ENCODE peak calls at places on chromosomes 3 and 15, in six cellular contexts. R is IMR-90, I is sigmoid colon, Y is neural crest cell, H is fibroblast of mammary gland, L is GM23338. E is an unnamed sample.

GRCh38 chr3:100073555-100074307 is 40.6 kb downstream of the FILIP1L start:
- DNase-seq in I (peak), R (peak), Y (peak), L (peak), H (peak), E (peak)

GRCh38 chr3:94115482-94115881 is 52.6 kb downstream of the NSUN3 start:
- DNase-seq in I (no peak), R (peak), H (peak), L (peak), Y (peak), E (no peak)

GRCh38 chr3:54120657-54121403 is 1.5 kb upstream of the CACNA2D3 start:
- DNase-seq in R (no peak), I (peak), L (peak), Y (no peak), H (no peak), E (peak)

GRCh38 chr15:87752250-87752951 is 504.1 kb downstream of the NTRK3 start:
- DNase-seq in R (peak), Y (no peak), I (no peak), L (no peak), H (peak), E (no peak)

GRCh38 chr3:46110701-46111493 is 83.6 kb upstream of the XCR1 start:
- DNase-seq in I (no peak), L (peak), R (peak), Y (no peak), H (peak), E (peak)

GRCh38 chr15:79007066-79007465 is 62.2 kb upstream of the CTSH start:
- DNase-seq in H (peak), L (peak), R (peak), I (no peak), Y (peak), E (peak)

GRCh38 chr15:101020451-101020850 is 101.3 kb downstream of the LRRK1 start:
- DNase-seq in R (no peak), L (no peak), I (no peak), H (no peak), Y (no peak), E (no peak)

GRCh38 chr15:67080118-67080899 is 14.9 kb downstream of the SMAD3 start:
- DNase-seq in R (peak), L (no peak), H (peak), I (no peak), Y (no peak), E (no peak)

GRCh38 chr15:100832178-100832942 is 47.3 kb upstream of the ALDH1A3 start:
- DNase-seq in I (no peak), L (no peak), H (no peak), Y (no peak), R (no peak), E (peak)

GRCh38 chr15:38062679-38063078 is 128.2 kb downstream of the TMCO5A start:
- DNase-seq in H (peak), R (no peak), Y (no peak), L (no peak), I (no peak), E (no peak)

GRCh38 chr3:42161050-42161935 is 70.1 kb downstream of the TRAK1 start:
- DNase-seq in I (peak), L (peak), R (peak), H (peak), Y (no peak), E (no peak)

GRCh38 chr3:120162400-120162799 is 68.2 kb upstream of the GSK3B start:
- DNase-seq in Y (no peak), I (no peak), L (no peak), R (peak), H (peak), E (no peak)

GRCh38 chr15:63908986-63909385 is 75.2 kb upstream of the HERC1 start:
- DNase-seq in H (peak), L (no peak), R (peak), I (no peak), Y (no peak), E (no peak)

GRCh38 chr3:32959370-32959769 is 7.9 kb downstream of the CCR4 start:
- DNase-seq in I (no peak), R (no peak), H (no peak), Y (no peak), L (peak), E (no peak)

GRCh38 chr15:57559875-57560274 is 31.8 kb upstream of the MYZAP start:
- DNase-seq in R (no peak), H (peak), I (no peak), L (peak), Y (peak), E (peak)

GRCh38 chr3:127697531-127698240 is 24.9 kb downstream of the ABTB1 start:
- DNase-seq in R (peak), I (peak), Y (peak), H (peak), L (peak), E (peak)

GRCh38 chr3:114873590-114873989 is 273.5 kb downstream of the ZBTB20 start:
- DNase-seq in Y (no peak), R (no peak), I (no peak), L (no peak), H (no peak), E (no peak)

GRCh38 chr3:72692959-72693518 is 155.2 kb downstream of the SHQ1 start:
- DNase-seq in Y (no peak), L (peak), R (no peak), H (no peak), I (no peak), E (no peak)

GRCh38 chr3:11956781-11957180 is 47.4 kb upstream of the SYN2 start:
- DNase-seq in L (no peak), I (no peak), H (no peak), Y (no peak), R (no peak), E (no peak)

GRCh38 chr3:190092250-190092649 is 28.4 kb downstream of the P3H2 start:
- DNase-seq in I (no peak), H (peak), L (no peak), Y (no peak), R (peak), E (peak)

GRCh38 chr3:81643721-81644120 is 117.7 kb downstream of the GBE1 start:
- DNase-seq in L (peak), H (peak), Y (no peak), R (peak), I (no peak), E (peak)

GRCh38 chr3:188230962-188231361 is 77.0 kb downstream of the LPP start:
- DNase-seq in R (peak), Y (no peak), I (peak), H (peak), L (no peak), E (no peak)

GRCh38 chr15:65634381-65634780 is 12.6 kb downstream of the SLC24A1 start:
- DNase-seq in R (no peak), I (no peak), H (peak), L (no peak), Y (no peak), E (no peak)

GRCh38 chr15:74274485-74275038 is 38.4 kb downstream of the CCDC33 start:
- DNase-seq in R (no peak), H (no peak), Y (no peak), L (no peak), I (no peak), E (no peak)

GRCh38 chr3:169658311-169658931 is 5.1 kb downstream of the MECOM start:
- DNase-seq in Y (no peak), L (peak), R (peak), H (no peak), I (no peak), E (no peak)

GRCh38 chr15:54082836-54083492 is 104.7 kb downstream of the UNC13C start:
- DNase-seq in I (no peak), R (peak), H (peak), Y (peak), L (peak), E (peak)

DNA sequence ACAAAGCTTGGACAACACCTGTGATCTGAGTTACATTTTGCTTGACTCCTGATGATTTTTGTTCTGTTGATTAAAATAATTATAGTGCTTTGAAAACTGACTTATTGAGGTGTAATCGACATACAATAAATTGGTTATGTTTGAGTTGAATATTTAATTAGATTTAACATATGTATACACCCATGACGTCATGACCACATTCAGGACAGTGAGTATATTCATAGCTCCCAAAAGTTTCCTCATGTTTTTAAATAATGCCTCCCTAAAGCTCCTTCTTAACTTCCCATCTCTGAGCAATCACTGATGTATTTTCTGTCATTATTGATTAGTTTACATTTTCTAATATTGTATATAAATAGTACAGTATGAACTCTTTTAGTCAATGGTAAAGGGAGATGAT is 801.2 kb downstream of the PDCD6IP start:
- DNase-seq in H (no peak), I (no peak), Y (no peak), L (no peak), R (no peak), E (no peak)
- TF ChIP-seq CTCF in H (no peak), I (no peak), Y (no peak), L (no peak), R (no peak), E (no peak)

GRCh38 chr15:99253381-99254090 is 2.3 kb downstream of the LRRC28 start:
- DNase-seq in I (no peak), H (peak), R (peak), L (no peak), Y (no peak), E (no peak)
- TF ChIP-seq CTCF in I (no peak), H (peak), R (no peak), L (no peak), Y (no peak), E (no peak)

GRCh38 chr3:195237981-195238625 is 32.9 kb downstream of the XXYLT1 start:
- DNase-seq in I (peak), Y (no peak), H (no peak), R (no peak), L (no peak), E (no peak)

GRCh38 chr3:195240171-195240701 is 30.7 kb downstream of the XXYLT1 start:
- DNase-seq in I (peak), H (no peak), Y (no peak), L (no peak), R (no peak), E (no peak)

GRCh38 chr3:195239121-195239520 is 31.8 kb downstream of the XXYLT1 start:
- DNase-seq in R (no peak), H (no peak), I (no peak), L (no peak), Y (no peak), E (no peak)

GRCh38 chr3:195236801-195237570 is 34.0 kb downstream of the XXYLT1 start:
- DNase-seq in L (no peak), Y (no peak), I (peak), H (no peak), R (no peak), E (no peak)

GRCh38 chr3:195238626-195239118 is 32.3 kb downstream of the XXYLT1 start:
- DNase-seq in H (peak), R (peak), Y (no peak), L (no peak), I (peak), E (no peak)
- TF ChIP-seq CTCF in H (no peak), R (no peak), Y (no peak), L (no peak), I (no peak), E (no peak)

DNA sequence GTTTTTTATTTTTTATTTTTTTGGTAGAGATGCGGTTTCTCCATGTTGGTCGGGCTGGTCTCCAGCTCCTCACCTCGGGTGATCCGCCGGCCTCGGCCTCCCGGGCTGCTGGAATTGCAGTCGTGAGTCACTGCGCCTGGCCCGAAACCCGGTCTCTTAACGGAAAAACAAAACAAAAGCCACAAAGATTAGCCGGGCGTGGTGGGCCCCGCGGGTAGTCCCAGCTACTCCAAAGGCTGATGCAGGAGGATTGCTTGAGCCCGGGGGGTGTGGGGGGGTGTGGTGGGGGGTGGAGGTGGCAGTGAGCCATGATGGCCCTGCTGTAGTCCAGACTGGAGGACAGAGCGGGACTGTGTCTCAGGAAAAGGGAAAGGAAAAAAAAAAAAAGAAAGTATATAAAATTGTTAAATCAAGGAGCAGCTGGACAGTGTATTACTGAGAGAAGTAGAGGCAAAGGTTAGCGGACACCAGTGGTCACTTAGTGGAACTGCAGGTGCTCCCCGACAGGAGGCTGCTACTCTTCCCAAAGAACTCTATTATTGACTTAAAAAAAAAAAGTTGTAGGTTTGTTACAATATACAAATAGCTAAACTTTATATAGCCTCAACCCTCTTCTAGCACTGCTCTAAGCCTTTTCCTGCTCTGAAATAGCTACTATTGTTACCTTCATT is 30.3 kb upstream of the TUBGCP5 start:
- DNase-seq in H (no peak), Y (no peak), R (no peak), L (peak), I (no peak), E (no peak)
- TF ChIP-seq CTCF in H (peak), Y (no peak), R (no peak), L (peak), I (no peak), E (no peak)